ENCODE peak calls at places on chromosomes 11 and 22, in nine cellular contexts. One of them, this sample, is unnamed.
A peak's percentile ranks its signal among the peaks of the same experiment; 100 is the strongest.

GRCh38 chr22:47615051-47615450 is 852.6 kb downstream of the TBC1D22A start:
- DNase-seq in kidney: no peak
- DNase-seq in CD4-positive, alpha-beta T cell: no peak
- DNase-seq in HL-60: no peak
- DNase-seq in progenitor cell of endocrine pancreas: no peak
- DNase-seq in ascending aorta: no peak
- DNase-seq in RWPE2: no peak
- DNase-seq in fibroblast of mammary gland: no peak
- DNase-seq in brain microvascular endothelial cell: no peak
- DNase-seq in this sample: no peak

GRCh38 chr11:73072935-73073481 is 69.1 kb downstream of the FCHSD2 start:
- DNase-seq in kidney: no peak
- DNase-seq in CD4-positive, alpha-beta T cell: no peak
- DNase-seq in HL-60: no peak
- DNase-seq in progenitor cell of endocrine pancreas: no peak
- DNase-seq in ascending aorta: no peak
- DNase-seq in RWPE2: no peak
- DNase-seq in fibroblast of mammary gland: peak; percentile 31
- DNase-seq in brain microvascular endothelial cell: no peak
- DNase-seq in this sample: peak; percentile 46

GRCh38 chr11:46361283-46362145 is 14.3 kb downstream of the DGKZ start:
- DNase-seq in kidney: peak; percentile 90
- DNase-seq in CD4-positive, alpha-beta T cell: peak; percentile 54
- DNase-seq in HL-60: peak; percentile 73
- DNase-seq in progenitor cell of endocrine pancreas: no peak
- DNase-seq in ascending aorta: no peak
- DNase-seq in RWPE2: no peak
- DNase-seq in fibroblast of mammary gland: peak; percentile 47
- DNase-seq in brain microvascular endothelial cell: peak; percentile 69
- DNase-seq in this sample: peak; percentile 96

GRCh38 chr11:3159296-3160190 is 5.6 kb downstream of the OSBPL5 start:
- DNase-seq in kidney: peak; percentile 92
- DNase-seq in CD4-positive, alpha-beta T cell: no peak
- DNase-seq in HL-60: no peak
- DNase-seq in progenitor cell of endocrine pancreas: no peak
- DNase-seq in ascending aorta: no peak
- DNase-seq in RWPE2: no peak
- DNase-seq in fibroblast of mammary gland: peak; percentile 29
- DNase-seq in brain microvascular endothelial cell: no peak
- DNase-seq in this sample: no peak

GRCh38 chr11:23313001-23313400 is 452.7 kb upstream of the CCDC179 start:
- DNase-seq in kidney: no peak
- DNase-seq in CD4-positive, alpha-beta T cell: no peak
- DNase-seq in HL-60: no peak
- DNase-seq in progenitor cell of endocrine pancreas: no peak
- DNase-seq in ascending aorta: no peak
- DNase-seq in RWPE2: no peak
- DNase-seq in fibroblast of mammary gland: no peak
- DNase-seq in brain microvascular endothelial cell: no peak
- DNase-seq in this sample: no peak

GRCh38 chr11:123314972-123315371 is 115.1 kb upstream of the GRAMD1B start:
- DNase-seq in kidney: no peak
- DNase-seq in CD4-positive, alpha-beta T cell: no peak
- DNase-seq in HL-60: no peak
- DNase-seq in progenitor cell of endocrine pancreas: no peak
- DNase-seq in ascending aorta: no peak
- DNase-seq in RWPE2: no peak
- DNase-seq in fibroblast of mammary gland: no peak
- DNase-seq in brain microvascular endothelial cell: no peak
- DNase-seq in this sample: no peak

GRCh38 chr22:23281406-23282088 is 101.2 kb downstream of the BCR start:
- DNase-seq in kidney: peak; percentile 94
- DNase-seq in CD4-positive, alpha-beta T cell: peak; percentile 79
- DNase-seq in HL-60: peak; percentile 62
- DNase-seq in progenitor cell of endocrine pancreas: peak; percentile 79
- DNase-seq in ascending aorta: peak; percentile 59
- DNase-seq in RWPE2: peak; percentile 76
- DNase-seq in fibroblast of mammary gland: peak; percentile 63
- DNase-seq in brain microvascular endothelial cell: peak; percentile 67
- DNase-seq in this sample: peak; percentile 94

GRCh38 chr22:32533265-32534068 is 58.9 kb downstream of the FBXO7 start:
- DNase-seq in kidney: no peak
- DNase-seq in CD4-positive, alpha-beta T cell: no peak
- DNase-seq in HL-60: no peak
- DNase-seq in progenitor cell of endocrine pancreas: no peak
- DNase-seq in ascending aorta: no peak
- DNase-seq in RWPE2: no peak
- DNase-seq in fibroblast of mammary gland: peak; percentile 65
- DNase-seq in brain microvascular endothelial cell: peak; percentile 35
- DNase-seq in this sample: no peak

GRCh38 chr11:44728491-44728910 is 1.7 kb downstream of the TSPAN18 start:
- DNase-seq in kidney: no peak
- DNase-seq in CD4-positive, alpha-beta T cell: no peak
- DNase-seq in HL-60: no peak
- DNase-seq in progenitor cell of endocrine pancreas: no peak
- DNase-seq in ascending aorta: no peak
- DNase-seq in RWPE2: no peak
- DNase-seq in fibroblast of mammary gland: no peak
- DNase-seq in brain microvascular endothelial cell: no peak
- DNase-seq in this sample: no peak

GRCh38 chr11:58907780-58908179 is 31.5 kb upstream of the GLYATL1 start:
- DNase-seq in kidney: no peak
- DNase-seq in CD4-positive, alpha-beta T cell: no peak
- DNase-seq in HL-60: peak; percentile 22
- DNase-seq in progenitor cell of endocrine pancreas: no peak
- DNase-seq in ascending aorta: no peak
- DNase-seq in RWPE2: no peak
- DNase-seq in fibroblast of mammary gland: no peak
- DNase-seq in brain microvascular endothelial cell: no peak
- DNase-seq in this sample: no peak

GRCh38 chr11:58905716-58906547 is 33.4 kb upstream of the GLYATL1 start:
- DNase-seq in kidney: no peak
- DNase-seq in CD4-positive, alpha-beta T cell: no peak
- DNase-seq in HL-60: no peak
- DNase-seq in progenitor cell of endocrine pancreas: peak; percentile 47
- DNase-seq in ascending aorta: no peak
- DNase-seq in RWPE2: no peak
- DNase-seq in fibroblast of mammary gland: peak; percentile 91
- DNase-seq in brain microvascular endothelial cell: peak; percentile 89
- DNase-seq in this sample: no peak

GRCh38 chr11:58902881-58903280 is 36.4 kb upstream of the GLYATL1 start:
- DNase-seq in kidney: no peak
- DNase-seq in CD4-positive, alpha-beta T cell: no peak
- DNase-seq in HL-60: no peak
- DNase-seq in progenitor cell of endocrine pancreas: no peak
- DNase-seq in ascending aorta: no peak
- DNase-seq in RWPE2: no peak
- DNase-seq in fibroblast of mammary gland: no peak
- DNase-seq in brain microvascular endothelial cell: no peak
- DNase-seq in this sample: no peak

GRCh38 chr11:58900479-58901420 is 38.5 kb upstream of the GLYATL1 start:
- DNase-seq in kidney: no peak
- DNase-seq in CD4-positive, alpha-beta T cell: no peak
- DNase-seq in HL-60: peak; percentile 32
- DNase-seq in progenitor cell of endocrine pancreas: peak; percentile 87
- DNase-seq in ascending aorta: no peak
- DNase-seq in RWPE2: no peak
- DNase-seq in fibroblast of mammary gland: peak; percentile 80
- DNase-seq in brain microvascular endothelial cell: peak; percentile 78
- DNase-seq in this sample: peak; percentile 66

GRCh38 chr11:58905141-58905715 is 34.1 kb upstream of the GLYATL1 start:
- DNase-seq in kidney: no peak
- DNase-seq in CD4-positive, alpha-beta T cell: no peak
- DNase-seq in HL-60: no peak
- DNase-seq in progenitor cell of endocrine pancreas: no peak
- DNase-seq in ascending aorta: no peak
- DNase-seq in RWPE2: no peak
- DNase-seq in fibroblast of mammary gland: peak; percentile 66
- DNase-seq in brain microvascular endothelial cell: peak; percentile 56
- DNase-seq in this sample: peak; percentile 27
- TF ChIP-seq CTCF in kidney: peak; percentile 12
- TF ChIP-seq CTCF in CD4-positive, alpha-beta T cell: no peak
- TF ChIP-seq CTCF in HL-60: no peak
- TF ChIP-seq CTCF in progenitor cell of endocrine pancreas: no peak
- TF ChIP-seq CTCF in ascending aorta: no peak
- TF ChIP-seq CTCF in RWPE2: no peak
- TF ChIP-seq CTCF in fibroblast of mammary gland: peak; percentile 7
- TF ChIP-seq CTCF in brain microvascular endothelial cell: peak; percentile 45
- TF ChIP-seq CTCF in this sample: no peak

GRCh38 chr11:125180413-125181305 is 16.1 kb downstream of the PKNOX2 start:
- DNase-seq in kidney: no peak
- DNase-seq in CD4-positive, alpha-beta T cell: no peak
- DNase-seq in HL-60: no peak
- DNase-seq in progenitor cell of endocrine pancreas: no peak
- DNase-seq in ascending aorta: no peak
- DNase-seq in RWPE2: peak; percentile 7
- DNase-seq in fibroblast of mammary gland: peak; percentile 15
- DNase-seq in brain microvascular endothelial cell: no peak
- DNase-seq in this sample: no peak
- TF ChIP-seq CTCF in kidney: no peak
- TF ChIP-seq CTCF in CD4-positive, alpha-beta T cell: no peak
- TF ChIP-seq CTCF in HL-60: no peak
- TF ChIP-seq CTCF in progenitor cell of endocrine pancreas: no peak
- TF ChIP-seq CTCF in ascending aorta: no peak
- TF ChIP-seq CTCF in RWPE2: no peak
- TF ChIP-seq CTCF in fibroblast of mammary gland: no peak
- TF ChIP-seq CTCF in brain microvascular endothelial cell: peak; percentile 18
- TF ChIP-seq CTCF in this sample: no peak

DNA sequence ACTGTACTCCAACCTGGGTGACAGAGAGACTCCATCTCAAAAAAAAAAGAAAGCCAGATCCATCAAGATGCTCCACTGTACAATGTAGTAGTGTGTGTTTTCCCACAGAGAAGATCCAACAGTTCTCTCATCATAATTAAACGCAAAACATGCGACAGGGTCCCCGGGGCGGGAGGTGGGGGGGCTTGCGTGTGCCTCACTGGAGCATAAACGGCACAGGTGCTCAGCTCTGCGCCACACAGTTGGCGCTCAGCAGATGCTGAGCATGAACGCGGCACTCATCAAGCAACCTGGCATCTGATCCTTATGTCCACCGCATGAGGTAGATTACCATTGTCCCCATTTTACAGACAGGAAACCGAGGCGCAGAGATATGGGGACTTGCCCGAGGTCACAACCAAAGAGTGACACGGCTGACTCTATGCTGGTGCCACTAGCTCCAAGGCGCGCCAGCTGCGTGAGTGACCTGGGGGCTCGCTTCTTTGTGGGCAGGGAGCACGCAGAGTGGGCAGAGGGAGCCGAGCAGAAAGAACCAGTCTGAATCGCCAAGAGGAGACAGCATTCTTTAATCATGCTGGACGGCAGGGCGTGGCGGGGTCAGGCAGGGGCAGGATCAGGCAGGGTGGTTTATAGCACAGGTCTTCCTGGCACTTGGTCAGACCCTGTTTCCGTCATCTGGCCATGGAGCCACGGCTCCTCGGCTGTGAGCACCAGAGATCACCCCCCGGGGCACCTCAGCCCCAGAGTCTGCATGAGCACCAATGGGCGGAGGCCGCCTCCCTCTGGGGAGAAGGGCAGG is 8.2 kb downstream of the C1QTNF6 start:
- DNase-seq in kidney: peak; percentile 77
- DNase-seq in CD4-positive, alpha-beta T cell: no peak
- DNase-seq in HL-60: no peak
- DNase-seq in progenitor cell of endocrine pancreas: no peak
- DNase-seq in ascending aorta: no peak
- DNase-seq in RWPE2: peak; percentile 54
- DNase-seq in fibroblast of mammary gland: no peak
- DNase-seq in brain microvascular endothelial cell: no peak
- DNase-seq in this sample: no peak
- TF ChIP-seq CTCF in kidney: no peak
- TF ChIP-seq CTCF in CD4-positive, alpha-beta T cell: no peak
- TF ChIP-seq CTCF in HL-60: no peak
- TF ChIP-seq CTCF in progenitor cell of endocrine pancreas: no peak
- TF ChIP-seq CTCF in ascending aorta: no peak
- TF ChIP-seq CTCF in RWPE2: no peak
- TF ChIP-seq CTCF in fibroblast of mammary gland: no peak
- TF ChIP-seq CTCF in brain microvascular endothelial cell: no peak
- TF ChIP-seq CTCF in this sample: no peak

GRCh38 chr11:128506384-128506783 is 81.0 kb downstream of the ETS1 start:
- DNase-seq in kidney: no peak
- DNase-seq in CD4-positive, alpha-beta T cell: no peak
- DNase-seq in HL-60: no peak
- DNase-seq in progenitor cell of endocrine pancreas: no peak
- DNase-seq in ascending aorta: no peak
- DNase-seq in RWPE2: no peak
- DNase-seq in fibroblast of mammary gland: peak; percentile 27
- DNase-seq in brain microvascular endothelial cell: no peak
- DNase-seq in this sample: no peak

GRCh38 chr11:128503231-128503991 is 83.9 kb downstream of the ETS1 start:
- DNase-seq in kidney: no peak
- DNase-seq in CD4-positive, alpha-beta T cell: no peak
- DNase-seq in HL-60: no peak
- DNase-seq in progenitor cell of endocrine pancreas: no peak
- DNase-seq in ascending aorta: no peak
- DNase-seq in RWPE2: no peak
- DNase-seq in fibroblast of mammary gland: peak; percentile 98
- DNase-seq in brain microvascular endothelial cell: peak; percentile 87
- DNase-seq in this sample: no peak

GRCh38 chr11:128502736-128503135 is 84.6 kb downstream of the ETS1 start:
- DNase-seq in kidney: no peak
- DNase-seq in CD4-positive, alpha-beta T cell: no peak
- DNase-seq in HL-60: no peak
- DNase-seq in progenitor cell of endocrine pancreas: no peak
- DNase-seq in ascending aorta: no peak
- DNase-seq in RWPE2: no peak
- DNase-seq in fibroblast of mammary gland: peak; percentile 81
- DNase-seq in brain microvascular endothelial cell: peak; percentile 91
- DNase-seq in this sample: no peak

GRCh38 chr11:128505449-128506058 is 81.8 kb downstream of the ETS1 start:
- DNase-seq in kidney: no peak
- DNase-seq in CD4-positive, alpha-beta T cell: no peak
- DNase-seq in HL-60: no peak
- DNase-seq in progenitor cell of endocrine pancreas: no peak
- DNase-seq in ascending aorta: no peak
- DNase-seq in RWPE2: no peak
- DNase-seq in fibroblast of mammary gland: no peak
- DNase-seq in brain microvascular endothelial cell: no peak
- DNase-seq in this sample: no peak

DNA sequence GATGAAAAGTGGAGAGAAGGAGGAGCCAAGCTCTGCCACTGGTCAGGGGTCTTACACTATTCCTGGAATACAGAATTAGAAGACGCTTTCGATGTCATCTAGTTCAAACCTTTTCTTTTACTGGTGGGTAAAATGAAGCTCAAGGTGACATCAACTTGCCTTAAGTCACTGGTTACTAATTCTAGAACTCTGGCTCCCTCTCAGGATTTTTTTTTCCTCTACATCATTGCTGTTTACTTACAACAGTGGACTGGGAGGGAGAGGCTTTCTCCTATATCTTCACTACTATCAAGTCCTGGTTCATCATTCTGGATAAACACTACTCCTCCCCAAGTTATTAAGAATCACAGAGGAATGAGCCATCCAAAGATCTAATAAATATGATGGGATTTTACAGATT is 82.9 kb downstream of the ETS1 start:
- DNase-seq in kidney: no peak
- DNase-seq in CD4-positive, alpha-beta T cell: no peak
- DNase-seq in HL-60: no peak
- DNase-seq in progenitor cell of endocrine pancreas: no peak
- DNase-seq in ascending aorta: no peak
- DNase-seq in RWPE2: no peak
- DNase-seq in fibroblast of mammary gland: peak; percentile 57
- DNase-seq in brain microvascular endothelial cell: no peak
- DNase-seq in this sample: no peak
- TF ChIP-seq CTCF in kidney: no peak
- TF ChIP-seq CTCF in CD4-positive, alpha-beta T cell: no peak
- TF ChIP-seq CTCF in HL-60: no peak
- TF ChIP-seq CTCF in progenitor cell of endocrine pancreas: no peak
- TF ChIP-seq CTCF in ascending aorta: no peak
- TF ChIP-seq CTCF in RWPE2: no peak
- TF ChIP-seq CTCF in fibroblast of mammary gland: no peak
- TF ChIP-seq CTCF in brain microvascular endothelial cell: no peak
- TF ChIP-seq CTCF in this sample: no peak

This sample was measured in GM13976.